ENCODE peak calls at places on chromosomes 11 and 22, in five cellular contexts. J, T, S, M and N are unnamed samples.

GRCh38 chr22:39519681-39520053 is 695 bp upstream of the ATF4 start:
- DNase-seq in T (peak), J (peak), S (peak), M (no peak), N (no peak)

GRCh38 chr11:96028746-96029145 is 104.8 kb upstream of the MTMR2 start:
- DNase-seq in J (no peak), S (no peak), T (no peak), M (no peak), N (no peak)

GRCh38 chr11:2265396-2265795 is 5.0 kb downstream of the ASCL2 start:
- DNase-seq in S (no peak), T (no peak), J (peak), M (no peak), N (peak)

GRCh38 chr11:117614695-117615094 is 182.3 kb downstream of the DSCAML1 start:
- DNase-seq in S (no peak), J (no peak), M (no peak), T (no peak), N (no peak)

GRCh38 chr11:46234261-46234660 is 43.2 kb upstream of the CREB3L1 start:
- DNase-seq in T (no peak), S (no peak), J (no peak), M (no peak), N (no peak)

GRCh38 chr11:3854977-3855807 is at the start of gene STIM1:
- DNase-seq in J (peak), S (peak), M (peak), T (peak), N (peak)

GRCh38 chr22:50185384-50186087 is at the start of gene TRABD:
- DNase-seq in S (peak), M (peak), T (peak), J (peak), N (peak)

GRCh38 chr11:83054904-83055380 is 16.8 kb downstream of the RAB30 start:
- DNase-seq in S (no peak), T (no peak), M (no peak), J (no peak), N (no peak)

GRCh38 chr11:102473543-102473942 is 21.0 kb upstream of the TMEM123 start:
- DNase-seq in T (no peak), S (no peak), J (peak), M (no peak), N (no peak)

GRCh38 chr11:14388352-14388751 is 29.4 kb upstream of the RRAS2 start:
- DNase-seq in M (no peak), T (no peak), J (no peak), S (peak), N (no peak)

GRCh38 chr11:71548716-71549151 is 514 bp downstream of the KRTAP5-9 start:
- DNase-seq in T (no peak), M (no peak), S (no peak), J (no peak), N (no peak)

GRCh38 chr11:42239102-42239501 is 779.6 kb upstream of the LRRC4C start:
- DNase-seq in T (no peak), J (no peak), M (peak), S (peak), N (no peak)

GRCh38 chr11:68282141-68282860 is 10.5 kb upstream of the C11orf24 start:
- DNase-seq in J (no peak), M (no peak), T (no peak), S (no peak), N (no peak)

GRCh38 chr22:24947881-24948280 is 1.4 kb upstream of the LHFPL7 start:
- DNase-seq in J (no peak), T (no peak), M (no peak), S (no peak), N (no peak)

GRCh38 chr22:32389685-32390084 is 22.4 kb downstream of the RTCB start:
- DNase-seq in T (no peak), S (peak), M (peak), J (no peak), N (no peak)

GRCh38 chr11:71304491-71304890 is 52.1 kb upstream of the SHANK2 start:
- DNase-seq in M (no peak), T (no peak), J (peak), S (no peak), N (peak)

GRCh38 chr11:113204280-113204679 is 110.1 kb upstream of the TTC12 start:
- DNase-seq in S (no peak), J (no peak), T (no peak), M (no peak), N (no peak)

GRCh38 chr11:125071408-125071807 is 8.3 kb downstream of the SLC37A2 start:
- DNase-seq in T (no peak), J (no peak), S (peak), M (no peak), N (no peak)

GRCh38 chr11:76763573-76764348 is 19.4 kb upstream of the TSKU start:
- DNase-seq in S (peak), J (no peak), T (no peak), M (peak), N (no peak)

GRCh38 chr22:32951081-32951806 is 106.9 kb downstream of the SYN3 start:
- DNase-seq in S (no peak), T (no peak), M (no peak), J (no peak), N (no peak)

GRCh38 chr11:125674210-125674609 is 6.4 kb downstream of the ACRV1 start:
- DNase-seq in T (no peak), S (no peak), J (no peak), M (no peak), N (no peak)

GRCh38 chr11:47437746-47438418 is 11.1 kb downstream of the RAPSN start:
- DNase-seq in T (peak), M (no peak), J (no peak), S (no peak), N (no peak)

GRCh38 chr11:8766043-8766992 is 83.7 kb downstream of the RPL27A start:
- DNase-seq in M (peak), J (no peak), S (peak), T (no peak), N (peak)

GRCh38 chr22:35219012-35219411 is 38.3 kb upstream of the HMGXB4 start:
- DNase-seq in M (peak), T (no peak), J (no peak), S (peak), N (no peak)

GRCh38 chr22:28435960-28436359 is 243.7 kb downstream of the TTC28 start:
- DNase-seq in S (no peak), J (no peak), M (no peak), T (no peak), N (no peak)

GRCh38 chr22:19714320-19715252 is at the start of gene SEPTIN5:
- DNase-seq in J (no peak), M (no peak), S (no peak), T (no peak), N (no peak)

GRCh38 chr11:112085822-112086421 is 634 bp downstream of the TIMM8B start:
- DNase-seq in J (peak), T (peak), M (peak), S (peak), N (no peak)

GRCh38 chr11:92329137-92329536 is 104.5 kb downstream of the FAT3 start:
- DNase-seq in M (no peak), T (no peak), S (no peak), J (no peak), N (no peak)

GRCh38 chr22:25130462-25130861 is 69.2 kb upstream of the CRYBB3 start:
- DNase-seq in M (no peak), S (no peak), T (no peak), J (peak), N (no peak)

GRCh38 chr11:132072880-132073213 is 702.4 kb downstream of the NTM start:
- DNase-seq in T (no peak), J (no peak), M (no peak), S (peak), N (no peak)

GRCh38 chr11:108875134-108875533 is 210.3 kb downstream of the DDX10 start:
- DNase-seq in J (no peak), M (no peak), S (no peak), T (no peak), N (no peak)

GRCh38 chr11:24567380-24567779 is 70.5 kb downstream of the LUZP2 start:
- DNase-seq in M (no peak), S (no peak), T (no peak), J (no peak), N (no peak)

GRCh38 chr11:27795955-27796861 is 96.0 kb upstream of the BDNF start:
- DNase-seq in M (no peak), T (no peak), S (peak), J (peak), N (no peak)

GRCh38 chr11:14971865-14972580 is at the start of gene CALCA:
- DNase-seq in M (no peak), T (peak), J (no peak), S (peak), N (no peak)

GRCh38 chr11:40797981-40798380 is 661.5 kb downstream of the LRRC4C start:
- DNase-seq in M (no peak), J (no peak), S (peak), T (no peak), N (no peak)

GRCh38 chr11:130070109-130070828 is 575 bp downstream of the APLP2 start:
- DNase-seq in M (peak), J (peak), S (peak), T (peak), N (peak)

GRCh38 chr22:49297286-49297870 is 530.3 kb downstream of the BRD1 start:
- DNase-seq in S (no peak), T (no peak), M (no peak), J (no peak), N (no peak)

GRCh38 chr22:37070744-37071143 is 19.2 kb downstream of the KCTD17 start:
- DNase-seq in T (no peak), M (no peak), J (no peak), S (no peak), N (no peak)

GRCh38 chr22:37069319-37069718 is 17.8 kb downstream of the KCTD17 start:
- DNase-seq in T (no peak), J (no peak), S (no peak), M (no peak), N (no peak)

GRCh38 chr22:37070334-37070733 is 18.8 kb downstream of the KCTD17 start:
- DNase-seq in T (no peak), J (no peak), M (no peak), S (no peak), N (no peak)

GRCh38 chr22:37069719-37070118 is 18.2 kb downstream of the KCTD17 start:
- DNase-seq in S (no peak), M (no peak), T (no peak), J (no peak), N (no peak)

DNA sequence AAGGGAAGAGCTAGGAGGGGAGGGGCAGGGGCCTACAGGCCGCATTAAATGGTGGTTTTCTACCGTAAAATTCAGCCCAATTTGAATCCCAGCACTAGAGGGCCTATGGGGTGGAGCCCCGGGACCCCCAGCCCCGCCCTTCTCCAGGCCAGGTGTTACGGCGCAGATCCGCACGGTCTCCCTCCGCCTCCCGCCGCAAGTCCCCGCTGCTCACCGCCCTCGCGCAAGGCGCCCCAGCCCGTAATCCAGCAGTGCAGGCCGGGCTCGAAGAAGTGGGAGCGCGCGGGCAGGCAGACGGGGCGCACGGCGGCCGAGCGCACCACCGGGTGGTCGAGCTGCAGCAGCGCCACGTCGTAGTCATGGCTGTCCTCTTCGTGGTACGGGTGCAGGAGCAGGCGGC is 17.3 kb downstream of the KCTD17 start:
- DNase-seq in J (no peak), S (no peak), T (no peak), M (no peak), N (no peak)
- H3K4me3 ChIP-seq in J (no peak), S (no peak), T (no peak), M (no peak), N (no peak)

DNA sequence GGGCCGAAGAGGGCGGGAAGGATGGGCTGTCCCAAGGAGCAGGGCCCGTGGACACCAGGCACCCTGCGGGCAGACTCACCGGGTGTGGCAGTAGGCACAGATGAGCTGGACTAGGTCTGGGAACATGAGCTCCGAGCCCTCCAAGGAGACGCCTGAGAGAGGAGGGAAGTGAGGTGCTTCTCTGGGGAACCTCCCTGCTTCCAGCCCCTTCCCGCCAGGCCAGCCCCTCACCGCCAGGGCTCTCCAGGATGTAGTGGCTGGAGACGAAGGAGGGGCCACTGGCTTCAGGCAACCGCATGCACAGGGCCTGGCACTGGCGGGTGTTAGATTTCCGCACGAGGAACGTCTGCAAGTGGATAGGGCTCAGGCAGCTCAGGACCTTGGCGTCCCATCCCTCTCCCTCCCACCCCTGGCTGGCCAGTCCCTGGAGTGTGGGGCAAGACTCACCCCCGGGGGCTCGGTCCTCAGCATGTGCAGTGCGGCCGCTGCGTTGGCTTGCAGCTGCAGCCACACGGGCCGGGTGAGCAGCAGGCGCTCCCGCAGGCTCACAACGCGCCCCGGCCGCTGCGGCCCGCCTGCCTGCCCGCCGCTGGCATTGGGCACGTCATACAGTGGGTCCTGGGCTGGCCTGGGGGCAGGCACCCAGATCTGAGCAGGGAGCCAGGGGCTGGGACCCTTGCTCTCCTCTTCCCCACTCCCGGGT is 552 bp downstream of the RIN1 start:
- DNase-seq in T (no peak), S (peak), J (no peak), M (peak), N (peak)
- H3K4me3 ChIP-seq in T (peak), S (peak), J (peak), M (peak), N (peak)

GRCh38 chr11:9831122-9831521 is 167.2 kb downstream of the SWAP70 start:
- DNase-seq in J (no peak), S (no peak), M (no peak), T (no peak), N (no peak)
- H3K4me3 ChIP-seq in J (no peak), S (no peak), M (no peak), T (no peak), N (no peak)

GRCh38 chr11:64864473-64865285 is 13.7 kb downstream of the EHD1 start:
- DNase-seq in S (peak), M (peak), T (no peak), J (no peak), N (peak)

GRCh38 chr11:64863381-64864060 is 14.9 kb downstream of the EHD1 start:
- DNase-seq in T (no peak), J (no peak), S (no peak), M (no peak), N (no peak)

GRCh38 chr11:64864135-64864472 is 14.3 kb downstream of the EHD1 start:
- DNase-seq in M (no peak), J (no peak), S (no peak), T (no peak), N (no peak)

GRCh38 chr11:64866173-64866491 is 12.3 kb downstream of the EHD1 start:
- DNase-seq in J (no peak), T (no peak), S (no peak), M (no peak), N (no peak)

GRCh38 chr11:64865286-64866172 is 12.9 kb downstream of the EHD1 start:
- DNase-seq in M (peak), J (no peak), T (no peak), S (peak), N (no peak)
- H3K4me3 ChIP-seq in M (no peak), J (no peak), T (no peak), S (no peak), N (peak)

DNA sequence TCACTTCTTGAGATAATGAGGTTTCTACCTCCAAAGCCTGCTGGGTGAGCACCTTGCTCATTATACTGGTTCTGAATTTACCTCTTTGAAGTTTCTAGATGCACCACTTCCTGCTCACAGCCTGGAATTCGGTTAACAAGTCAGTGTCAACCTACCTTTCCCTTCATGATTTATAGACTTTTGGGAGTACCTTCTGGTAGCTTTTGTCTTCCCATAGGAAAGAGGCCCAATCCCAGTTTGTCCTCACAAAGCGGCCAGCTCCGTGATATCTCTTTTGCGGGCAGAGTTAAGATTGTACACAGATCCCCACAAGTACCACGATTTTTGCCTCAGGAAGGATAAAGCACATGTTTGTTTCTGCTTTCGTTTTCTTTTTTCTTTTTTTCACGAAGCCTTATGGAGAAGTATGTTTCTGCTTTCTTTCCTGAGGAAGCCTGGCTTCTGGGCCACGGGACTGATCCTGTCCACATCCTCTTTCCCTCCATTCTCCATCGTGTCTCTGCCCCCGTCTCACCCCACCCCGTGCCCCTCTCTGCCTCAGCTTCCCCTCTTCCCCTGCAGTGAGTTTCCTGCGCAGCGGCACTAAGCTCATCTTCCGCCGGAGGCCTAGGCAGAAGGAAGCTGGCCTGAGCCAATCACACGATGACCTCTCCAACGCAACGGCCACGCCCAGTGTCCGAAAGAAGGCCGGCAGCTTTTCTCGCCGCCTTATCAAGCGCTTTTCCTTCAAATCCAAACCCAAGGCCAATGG is 5.7 kb upstream of the HINFP start:
- DNase-seq in J (no peak), M (no peak), S (no peak), T (no peak), N (peak)
- H3K4me3 ChIP-seq in J (no peak), M (no peak), S (no peak), T (no peak), N (no peak)

GRCh38 chr22:45997077-45997774 is 20.3 kb upstream of the WNT7B start:
- DNase-seq in S (peak), J (peak), M (peak), T (peak), N (no peak)
- H3K4me3 ChIP-seq in S (no peak), J (no peak), M (no peak), T (no peak), N (peak)

DNA sequence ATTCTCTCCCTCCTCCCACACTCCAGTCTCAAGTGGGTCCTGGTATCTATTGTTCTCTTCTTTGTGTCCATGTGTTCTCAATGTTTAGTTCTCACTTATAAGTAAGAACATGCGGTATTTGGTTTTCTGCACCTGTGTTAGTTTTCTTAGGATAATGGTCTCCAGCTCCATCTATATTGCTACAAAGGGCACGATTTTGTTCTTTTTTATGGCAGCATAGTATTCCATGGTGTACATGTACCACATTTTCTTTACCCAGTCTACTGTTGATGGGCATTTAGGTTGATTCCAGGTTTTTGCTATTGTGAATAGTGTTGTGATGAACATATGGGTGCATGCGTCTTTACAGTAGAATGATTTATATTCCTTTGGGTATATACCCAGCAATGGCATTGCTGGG is 4.2 kb upstream of the INCENP start:
- DNase-seq in M (no peak), T (no peak), S (no peak), J (no peak), N (no peak)
- H3K4me3 ChIP-seq in M (no peak), T (no peak), S (no peak), J (no peak), N (no peak)

GRCh38 chr11:72751293-72752087 is 718 bp downstream of the ARAP1 start:
- DNase-seq in M (no peak), J (no peak), T (no peak), S (no peak), N (no peak)

GRCh38 chr11:72753341-72754148 is 1.3 kb upstream of the ARAP1 start:
- DNase-seq in J (peak), M (no peak), T (no peak), S (no peak), N (no peak)

GRCh38 chr11:72750086-72750485 is 2.1 kb downstream of the ARAP1 start:
- DNase-seq in S (no peak), T (no peak), M (no peak), J (no peak), N (no peak)

GRCh38 chr11:72752088-72752914 is at the start of gene ARAP1:
- DNase-seq in T (peak), M (peak), S (peak), J (peak), N (peak)

GRCh38 chr11:72750556-72751292 is 1.5 kb downstream of the ARAP1 start:
- DNase-seq in J (no peak), M (no peak), S (no peak), T (no peak), N (no peak)
- H3K4me3 ChIP-seq in J (peak), M (no peak), S (peak), T (no peak), N (peak)

GRCh38 chr11:10456519-10456918 is 1.5 kb downstream of the AMPD3 start:
- DNase-seq in J (no peak), T (no peak), S (no peak), M (no peak), N (no peak)
- H3K4me3 ChIP-seq in J (peak), T (no peak), S (peak), M (peak), N (peak)